ENCODE peak calls at places on chromosomes 16 and 17, in four cellular contexts. K, A, I and U are unnamed samples.

GRCh38 chr16:76292218-76292617 is 15.0 kb downstream of the CNTNAP4 start:
- DNase-seq in I (no peak), A (no peak), K (no peak), U (no peak)

GRCh38 chr17:12472613-12473173 is 193.0 kb upstream of the MYOCD start:
- DNase-seq in I (no peak), A (no peak), K (no peak), U (no peak)

GRCh38 chr17:82370471-82371332 is 863 bp upstream of the UTS2R start:
- DNase-seq in I (no peak), A (no peak), K (no peak), U (no peak)

GRCh38 chr17:4947411-4948165 is 742 bp downstream of the PFN1 start:
- DNase-seq in A (peak), K (no peak), I (peak), U (peak)

GRCh38 chr16:9441021-9441420 is 349.6 kb downstream of the HAPSTR1 start:
- DNase-seq in A (no peak), K (no peak), I (peak), U (no peak)

GRCh38 chr17:76561799-76562268 is 22.0 kb downstream of the PRCD start:
- DNase-seq in I (no peak), A (no peak), K (no peak), U (no peak)

GRCh38 chr17:83151442-83152220 is 72.2 kb downstream of the METRNL start:
- DNase-seq in A (no peak), I (peak), K (no peak), U (no peak)

GRCh38 chr17:13600475-13601316 is 1.0 kb downstream of the HS3ST3A1 start:
- DNase-seq in I (no peak), K (no peak), A (peak), U (peak)

GRCh38 chr17:76440722-76441362 is 12.1 kb downstream of the UBE2O start:
- DNase-seq in K (no peak), A (peak), I (no peak), U (no peak)

GRCh38 chr17:61442878-61443474 is 9.2 kb upstream of the TBX4 start:
- DNase-seq in A (no peak), K (no peak), I (no peak), U (no peak)

GRCh38 chr17:2369551-2370210 is 31.2 kb downstream of the MNT start:
- DNase-seq in A (peak), I (no peak), K (no peak), U (peak)

GRCh38 chr16:8962393-8963009 is 1.2 kb downstream of the USP7 start:
- DNase-seq in A (peak), I (no peak), K (no peak), U (no peak)

GRCh38 chr17:4956493-4957061 is 5.7 kb downstream of the ENO3 start:
- DNase-seq in A (peak), K (no peak), I (no peak), U (peak)

GRCh38 chr17:17075037-17075755 is 32.9 kb downstream of the MPRIP start:
- DNase-seq in A (peak), K (no peak), I (no peak), U (no peak)

GRCh38 chr16:83335076-83335475 is 472.7 kb upstream of the HSBP1 start:
- DNase-seq in A (no peak), I (no peak), K (no peak), U (no peak)

GRCh38 chr16:75406943-75407342 is 26.4 kb downstream of the CFDP1 start:
- DNase-seq in A (no peak), K (no peak), I (no peak), U (no peak)

DNA sequence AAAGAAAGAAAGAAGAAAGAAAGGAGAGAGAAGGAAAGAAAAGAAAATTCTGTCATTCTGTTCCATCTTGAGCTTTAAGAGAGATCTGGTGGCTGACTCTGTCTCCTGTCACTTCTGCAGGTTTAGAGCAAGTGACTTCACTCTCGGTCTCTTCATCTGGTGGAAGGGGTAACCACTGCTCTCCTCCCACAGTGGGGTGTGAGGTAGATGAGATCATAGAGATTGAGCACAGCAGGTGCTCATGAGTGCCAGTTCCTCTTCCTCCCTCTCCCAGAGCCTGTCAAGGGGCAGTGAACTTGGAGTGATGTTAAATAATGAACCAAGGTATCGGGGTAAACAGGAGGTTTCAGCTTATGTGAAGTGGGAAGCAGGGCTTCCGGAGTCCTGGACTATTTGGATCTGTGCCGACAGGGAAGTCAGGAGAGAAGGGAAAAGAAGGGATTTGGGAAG is 47.7 kb downstream of the BEAN1 start:
- DNase-seq in K (peak), I (no peak), A (no peak), U (no peak)
- TF ChIP-seq ATF3 in K (no peak), I (no peak), A (no peak), U (no peak)

DNA sequence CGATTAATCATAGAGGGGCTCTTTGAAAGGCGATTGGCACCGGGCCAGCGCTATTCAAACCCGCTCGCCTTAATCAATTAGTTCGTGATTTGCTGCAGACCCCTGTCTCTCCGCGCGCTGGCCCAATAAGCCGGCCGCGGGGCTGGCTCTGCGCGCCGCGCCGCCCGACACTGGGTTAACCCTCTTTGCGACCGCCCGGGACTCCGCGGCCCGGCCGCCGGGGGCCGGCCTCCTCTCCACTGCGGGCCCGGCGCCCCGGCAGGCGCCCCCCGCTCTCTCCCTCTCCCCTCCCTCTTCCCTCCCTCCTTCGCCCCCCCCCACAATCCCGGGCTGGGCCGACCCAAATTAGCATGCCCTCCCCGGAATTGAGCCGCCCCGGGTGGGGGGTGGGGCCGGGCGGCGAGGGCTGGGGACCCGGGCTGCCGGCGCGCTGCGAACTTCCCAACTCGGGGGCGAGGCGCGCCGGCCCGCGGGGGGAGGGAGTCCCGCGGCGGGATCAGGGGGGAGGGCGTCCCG is 423 bp upstream of the SALL1 start:
- DNase-seq in K (no peak), A (no peak), I (peak), U (peak)
- TF ChIP-seq CBFB in K (no peak), A (no peak), I (no peak), U (no peak)

GRCh38 chr17:41329279-41329925 is 13.9 kb upstream of the KRTAP17-1 start:
- DNase-seq in I (peak), K (no peak), A (peak), U (peak)
- TF ChIP-seq ATF3 in I (no peak), K (no peak), A (no peak), U (no peak)

GRCh38 chr16:78364501-78364900 is 265.0 kb downstream of the WWOX start:
- DNase-seq in K (no peak), I (no peak), A (no peak), U (no peak)
- TF ChIP-seq CBFB in K (no peak), I (no peak), A (no peak), U (no peak)

GRCh38 chr17:48522990-48523389 is 7.8 kb downstream of the HOXB1 start:
- DNase-seq in K (no peak), A (peak), I (no peak), U (no peak)
- TF ChIP-seq ATF3 in K (no peak), A (peak), I (no peak), U (no peak)

GRCh38 chr16:27324851-27325301 is 11.1 kb downstream of the IL4R start:
- DNase-seq in K (no peak), I (no peak), A (no peak), U (peak)
- TF ChIP-seq CBFB in K (no peak), I (no peak), A (no peak), U (no peak)

GRCh38 chr17:46002311-46002972 is 3.4 kb downstream of the STH start:
- DNase-seq in A (peak), I (peak), K (peak), U (peak)

GRCh38 chr17:46001390-46002310 is 2.6 kb downstream of the STH start:
- DNase-seq in A (no peak), I (peak), K (no peak), U (no peak)

GRCh38 chr17:46000757-46001156 is 1.7 kb downstream of the STH start:
- DNase-seq in K (no peak), A (no peak), I (no peak), U (no peak)

GRCh38 chr17:46002973-46003316 is 3.9 kb downstream of the STH start:
- DNase-seq in I (no peak), K (no peak), A (no peak), U (no peak)

GRCh38 chr17:46003907-46004748 is 5.1 kb downstream of the STH start:
- DNase-seq in K (no peak), I (peak), A (no peak), U (no peak)
- TF ChIP-seq ATF3 in K (no peak), I (no peak), A (no peak), U (no peak)

GRCh38 chr16:4370570-4371480 is 823 bp upstream of the VASN start:
- DNase-seq in I (peak), A (peak), K (no peak), U (no peak)

GRCh38 chr16:4370151-4370550 is 1.5 kb upstream of the VASN start:
- DNase-seq in I (no peak), K (no peak), A (no peak), U (no peak)

GRCh38 chr16:4367393-4367856 is 4.2 kb upstream of the VASN start:
- DNase-seq in I (peak), K (no peak), A (no peak), U (no peak)

GRCh38 chr16:4371481-4372314 is at the start of gene VASN:
- DNase-seq in I (peak), A (peak), K (no peak), U (peak)

GRCh38 chr16:4369006-4369766 is 2.5 kb upstream of the VASN start:
- DNase-seq in K (no peak), I (no peak), A (no peak), U (no peak)
- TF ChIP-seq CBFB in K (no peak), I (no peak), A (no peak), U (no peak)

GRCh38 chr17:39755550-39756375 is 18.0 kb downstream of the GRB7 start:
- DNase-seq in K (peak), I (peak), A (no peak), U (no peak)
- TF ChIP-seq ATF3 in K (no peak), I (no peak), A (no peak), U (no peak)

DNA sequence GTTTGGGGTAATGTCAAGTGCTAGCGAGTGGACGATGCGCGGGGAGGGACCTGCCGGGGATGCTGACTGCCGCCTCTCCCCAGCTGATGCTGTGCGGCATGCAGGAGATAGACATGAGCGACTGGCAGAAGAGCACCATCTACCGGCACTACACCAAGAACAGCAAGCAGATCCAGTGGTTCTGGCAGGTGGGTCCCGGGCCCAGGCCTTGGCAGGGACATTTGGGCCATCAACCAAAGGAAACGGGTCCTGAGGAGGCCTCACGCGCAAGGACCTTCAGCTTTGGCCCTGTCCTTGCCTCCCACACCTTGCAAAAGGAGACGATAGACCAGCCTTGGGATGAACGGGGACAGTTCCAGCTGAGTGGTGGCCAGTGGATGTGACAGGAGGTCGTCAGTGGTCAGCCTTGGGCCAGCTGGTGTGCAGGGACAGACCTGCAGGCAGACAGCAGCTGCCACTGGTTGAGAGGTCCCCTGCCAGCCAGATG is 13.6 kb upstream of the CLEC18A start:
- DNase-seq in A (peak), I (peak), K (no peak), U (peak)
- TF ChIP-seq CBFB in A (no peak), I (no peak), K (no peak), U (no peak)